ENCODE peak calls at places on chromosome 16, in six cellular contexts. A is lower lobe of right lung, C is GM03348, P is type B pancreatic cell, D is psoas muscle, M is RWPE1. O is an unnamed sample.

GRCh38 chr16:25210758-25211157 is 6.0 kb upstream of the AQP8 start:
- DNase-seq in A (no peak), C (no peak), P (no peak), D (no peak), M (no peak), O (no peak)

GRCh38 chr16:22077700-22078313 is 14.5 kb upstream of the VWA3A start:
- DNase-seq in A (no peak), C (peak; percentile 79), P (no peak), D (peak; percentile 48), M (peak; percentile 64), O (no peak)

GRCh38 chr16:81987706-81988105 is 23.6 kb downstream of the SDR42E1 start:
- DNase-seq in A (no peak), C (no peak), P (no peak), D (no peak), M (no peak), O (no peak)

GRCh38 chr16:68086860-68087268 is 1.7 kb downstream of the NFATC3 start:
- DNase-seq in A (no peak), C (no peak), P (no peak), D (no peak), M (no peak), O (no peak)

GRCh38 chr16:72836181-72836580 is 211.7 kb downstream of the ZFHX3 start:
- DNase-seq in A (no peak), C (no peak), P (no peak), D (no peak), M (no peak), O (no peak)

GRCh38 chr16:30700491-30700890 is 1.5 kb downstream of the SRCAP start:
- DNase-seq in A (no peak), C (no peak), P (no peak), D (no peak), M (no peak), O (no peak)

GRCh38 chr16:30942421-30942796 is 6.5 kb upstream of the ORAI3 start:
- DNase-seq in A (no peak), C (no peak), P (no peak), D (no peak), M (no peak), O (no peak)

GRCh38 chr16:24139282-24139681 is 116.9 kb upstream of the CACNG3 start:
- DNase-seq in A (no peak), C (no peak), P (no peak), D (no peak), M (peak; percentile 42), O (no peak)

GRCh38 chr16:88478115-88478514 is 25.0 kb downstream of the ZFPM1 start:
- DNase-seq in A (no peak), C (no peak), P (no peak), D (no peak), M (no peak), O (no peak)

GRCh38 chr16:73231969-73232554 is 184.1 kb upstream of the ZFHX3 start:
- DNase-seq in A (no peak), C (no peak), P (no peak), D (no peak), M (no peak), O (no peak)

GRCh38 chr16:75682308-75682707 is 5.5 kb upstream of the CPHXL2 start:
- DNase-seq in A (no peak), C (no peak), P (no peak), D (no peak), M (no peak), O (no peak)

GRCh38 chr16:1950047-1950446 is 4.4 kb downstream of the RPL3L start:
- DNase-seq in A (peak; percentile 32), C (no peak), P (no peak), D (peak; percentile 56), M (no peak), O (no peak)

GRCh38 chr16:1493746-1494094 is 560 bp downstream of the TELO2 start:
- DNase-seq in A (no peak), C (peak; percentile 60), P (peak; percentile 70), D (no peak), M (peak; percentile 13), O (no peak)

GRCh38 chr16:79598341-79599181 is 2.0 kb downstream of the MAF start:
- DNase-seq in A (peak; percentile 72), C (peak; percentile 18), P (peak; percentile 75), D (peak; percentile 67), M (no peak), O (peak; percentile 33)

GRCh38 chr16:427295-427694 is 1.8 kb downstream of the RAB11FIP3 start:
- DNase-seq in A (no peak), C (no peak), P (no peak), D (no peak), M (no peak), O (no peak)

GRCh38 chr16:4273858-4274291 is 1.1 kb upstream of the TFAP4 start:
- DNase-seq in A (peak; percentile 81), C (peak; percentile 64), P (peak; percentile 78), D (peak; percentile 64), M (peak; percentile 60), O (no peak)

GRCh38 chr16:85554114-85554790 is 58.9 kb upstream of the GSE1 start:
- DNase-seq in A (peak; percentile 80), C (peak; percentile 89), P (no peak), D (peak; percentile 67), M (peak; percentile 81), O (peak; percentile 40)

GRCh38 chr16:22614271-22614947 is 103.7 kb downstream of the NPIPB5 start:
- DNase-seq in A (no peak), C (no peak), P (no peak), D (no peak), M (peak; percentile 61), O (no peak)

GRCh38 chr16:53100131-53100748 is 45.4 kb downstream of the CHD9 start:
- DNase-seq in A (no peak), C (no peak), P (no peak), D (no peak), M (no peak), O (no peak)

GRCh38 chr16:81315271-81316175 is 761 bp downstream of the GAN start:
- DNase-seq in A (peak; percentile 71), C (peak; percentile 88), P (peak; percentile 74), D (peak; percentile 64), M (peak; percentile 44), O (no peak)

GRCh38 chr16:61148930-61149329 is 887.3 kb downstream of the CDH8 start:
- DNase-seq in A (no peak), C (no peak), P (no peak), D (no peak), M (peak; percentile 0), O (no peak)

GRCh38 chr16:50245417-50246298 is 20.7 kb upstream of the ADCY7 start:
- DNase-seq in A (peak; percentile 77), C (peak; percentile 91), P (no peak), D (peak; percentile 55), M (peak; percentile 95), O (no peak)

O was measured in NCI-H187.